ENCODE peak calls at places on chromosomes 12 and 14, in nine cellular contexts. B is right cardiac atrium; I is aorta; P is OCI-LY7; G is left ventricle myocardium inferior; Q is uterus; O is fibroblast of lung; Y is CD8-positive, alpha-beta T cell; S is cardiac muscle cell. Z is an unnamed sample.

GRCh38 chr14:55701638-55702037 is 121.6 kb downstream of the KTN1 start:
- DNase-seq in G (no peak), B (no peak), Q (no peak), I (no peak), S (no peak), O (peak; percentile 82), P (no peak), Y (no peak), Z (no peak)

GRCh38 chr12:90589966-90590365 is 365.0 kb downstream of the CCER1 start:
- DNase-seq in Q (no peak), O (no peak), P (no peak), Y (no peak), B (no peak), S (no peak), I (no peak), G (no peak), Z (no peak)

GRCh38 chr14:50839696-50840095 is 8.7 kb upstream of the NIN start:
- DNase-seq in Y (no peak), G (no peak), O (no peak), B (no peak), P (no peak), Q (no peak), S (no peak), I (no peak), Z (no peak)

GRCh38 chr12:28568083-28568482 is 377.8 kb downstream of the CCDC91 start:
- DNase-seq in Y (no peak), O (peak; percentile 94), Q (peak; percentile 30), S (peak; percentile 63), I (peak; percentile 50), B (no peak), P (no peak), G (no peak), Z (peak; percentile 33)

GRCh38 chr12:70756791-70757190 is 119.6 kb upstream of the PTPRB start:
- DNase-seq in Q (no peak), O (no peak), G (no peak), B (no peak), I (no peak), Y (no peak), S (no peak), P (no peak), Z (no peak)

GRCh38 chr12:79926951-79927350 is 7.9 kb downstream of the PPP1R12A start:
- DNase-seq in Q (no peak), O (no peak), Y (no peak), P (no peak), G (no peak), I (no peak), B (no peak), S (no peak), Z (no peak)

GRCh38 chr12:111645433-111645832 is 40.3 kb downstream of the BRAP start:
- DNase-seq in G (no peak), O (peak; percentile 91), Q (no peak), B (no peak), P (no peak), Y (no peak), I (no peak), S (no peak), Z (no peak)

GRCh38 chr12:31687101-31687527 is 27.6 kb downstream of the ETFBKMT start:
- DNase-seq in I (no peak), Y (no peak), O (no peak), S (no peak), Q (no peak), G (no peak), P (peak; percentile 88), B (no peak), Z (no peak)

GRCh38 chr12:112782921-112783320 is 8.6 kb upstream of the RPH3A start:
- DNase-seq in Y (no peak), I (no peak), B (no peak), O (no peak), S (no peak), P (no peak), G (no peak), Q (no peak), Z (no peak)

GRCh38 chr14:68944162-68944561 is 34.9 kb downstream of the ACTN1 start:
- DNase-seq in Q (no peak), P (no peak), G (no peak), B (peak; percentile 59), O (no peak), I (no peak), S (no peak), Y (no peak), Z (no peak)

GRCh38 chr14:37150414-37150813 is 22.0 kb downstream of the SLC25A21 start:
- DNase-seq in O (peak; percentile 34), G (no peak), S (peak; percentile 44), P (peak; percentile 40), Q (no peak), B (no peak), I (no peak), Y (no peak), Z (no peak)

GRCh38 chr14:102923201-102923919 is 897 bp downstream of the AMN start:
- DNase-seq in P (no peak), G (no peak), O (no peak), B (no peak), I (no peak), Q (no peak), S (no peak), Y (no peak), Z (no peak)

GRCh38 chr14:30005114-30005698 is 77.6 kb upstream of the PRKD1 start:
- DNase-seq in G (no peak), I (no peak), S (peak; percentile 86), P (no peak), Q (no peak), O (peak; percentile 69), B (no peak), Y (no peak), Z (no peak)

GRCh38 chr12:120500577-120500976 is 4.7 kb downstream of the DYNLL1 start:
- DNase-seq in I (no peak), G (no peak), B (no peak), S (peak; percentile 19), O (no peak), P (no peak), Q (no peak), Y (no peak), Z (no peak)

GRCh38 chr14:77641534-77642341 is 25.3 kb upstream of the SPTLC2 start:
- DNase-seq in Q (peak; percentile 75), Y (peak; percentile 56), O (peak; percentile 47), S (peak; percentile 89), P (no peak), G (peak; percentile 83), I (peak; percentile 92), B (peak; percentile 92), Z (peak; percentile 83)

GRCh38 chr12:128009108-128009507 is 257.9 kb upstream of the TMEM132C start:
- DNase-seq in I (no peak), Q (no peak), G (no peak), S (no peak), P (no peak), O (no peak), Y (no peak), B (no peak), Z (no peak)

DNA sequence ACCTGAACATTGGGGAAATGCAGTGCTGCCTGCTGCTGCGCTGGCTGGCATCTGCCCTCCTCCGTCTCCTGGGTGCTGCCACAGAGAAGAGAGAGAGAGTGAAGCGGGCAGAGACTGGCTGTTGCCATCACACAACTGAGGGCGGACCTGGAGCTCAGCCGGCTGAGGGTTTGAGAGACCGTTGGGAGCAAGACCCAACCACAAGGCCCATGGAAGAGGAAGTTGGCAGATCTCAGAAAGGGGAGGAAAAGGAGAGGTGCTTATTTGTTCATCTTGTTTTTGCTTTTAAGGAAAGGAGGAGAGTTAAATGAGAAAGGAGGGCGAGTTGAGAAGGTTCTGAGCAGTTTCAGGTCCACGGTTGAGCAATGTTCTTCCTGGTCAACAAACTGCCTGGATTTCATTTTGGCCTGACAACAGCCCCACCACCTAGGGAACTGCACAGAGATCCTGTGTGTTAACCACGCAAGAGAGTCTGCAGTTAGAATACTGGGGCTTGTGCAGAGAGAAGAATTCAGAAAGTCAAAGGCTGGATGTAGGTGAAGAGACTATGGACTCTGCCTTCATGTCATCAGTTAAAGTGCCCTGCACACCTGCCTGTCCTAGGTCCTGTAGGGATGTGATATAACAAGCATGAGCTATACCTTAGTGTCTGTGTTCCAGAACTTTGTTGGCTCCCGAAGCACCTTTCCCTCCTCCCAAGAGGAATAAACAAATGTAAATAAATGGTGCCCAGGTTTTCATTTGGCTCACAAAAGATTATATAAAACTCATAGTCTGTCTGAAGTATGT is 124.6 kb downstream of the ETV6 start:
- DNase-seq in Y (no peak), B (peak; percentile 52), I (peak; percentile 81), P (no peak), S (no peak), G (no peak), O (no peak), Q (no peak), Z (no peak)
- H3K27ac ChIP-seq in Y (no peak overlapping the region), B (no peak overlapping the region), I (peak overlapping the region; percentile 49), P (no peak overlapping the region), S (no peak overlapping the region), G (no peak overlapping the region), O (no peak overlapping the region), Q (no peak overlapping the region), Z (no peak overlapping the region)

GRCh38 chr14:53378142-53378541 is 225.0 kb upstream of the DDHD1 start:
- DNase-seq in S (no peak), P (no peak), Q (no peak), I (no peak), G (no peak), Y (no peak), B (no peak), O (no peak), Z (no peak)
- H3K4me1 ChIP-seq in S (no peaks in the 10 kb centered on the region), P (no peaks in the 10 kb centered on the region), Q (no peaks in the 10 kb centered on the region), I (no peaks in the 10 kb centered on the region), G (peaks cover 9% of the 10 kb centered on the region), Y (no peaks in the 10 kb centered on the region), B (no peaks in the 10 kb centered on the region), O (no peaks in the 10 kb centered on the region), Z (no peaks in the 10 kb centered on the region)

GRCh38 chr12:43551971-43552559 is at the start of gene ADAMTS20:
- DNase-seq in G (no peak), Y (no peak), S (peak; percentile 4), Q (no peak), P (no peak), I (no peak), O (peak; percentile 15), B (peak; percentile 25), Z (no peak)
- H3K4me3 ChIP-seq in G (peak within 1 kb of the TSS; percentile 14), Y (no peak within 1 kb of the TSS), S (peak within 1 kb of the TSS; percentile 36), Q (no peak within 1 kb of the TSS), P (no peak within 1 kb of the TSS), I (no peak within 1 kb of the TSS), O (peak within 1 kb of the TSS; percentile 6), B (no peak within 1 kb of the TSS), Z (peak within 1 kb of the TSS; percentile 46)

DNA sequence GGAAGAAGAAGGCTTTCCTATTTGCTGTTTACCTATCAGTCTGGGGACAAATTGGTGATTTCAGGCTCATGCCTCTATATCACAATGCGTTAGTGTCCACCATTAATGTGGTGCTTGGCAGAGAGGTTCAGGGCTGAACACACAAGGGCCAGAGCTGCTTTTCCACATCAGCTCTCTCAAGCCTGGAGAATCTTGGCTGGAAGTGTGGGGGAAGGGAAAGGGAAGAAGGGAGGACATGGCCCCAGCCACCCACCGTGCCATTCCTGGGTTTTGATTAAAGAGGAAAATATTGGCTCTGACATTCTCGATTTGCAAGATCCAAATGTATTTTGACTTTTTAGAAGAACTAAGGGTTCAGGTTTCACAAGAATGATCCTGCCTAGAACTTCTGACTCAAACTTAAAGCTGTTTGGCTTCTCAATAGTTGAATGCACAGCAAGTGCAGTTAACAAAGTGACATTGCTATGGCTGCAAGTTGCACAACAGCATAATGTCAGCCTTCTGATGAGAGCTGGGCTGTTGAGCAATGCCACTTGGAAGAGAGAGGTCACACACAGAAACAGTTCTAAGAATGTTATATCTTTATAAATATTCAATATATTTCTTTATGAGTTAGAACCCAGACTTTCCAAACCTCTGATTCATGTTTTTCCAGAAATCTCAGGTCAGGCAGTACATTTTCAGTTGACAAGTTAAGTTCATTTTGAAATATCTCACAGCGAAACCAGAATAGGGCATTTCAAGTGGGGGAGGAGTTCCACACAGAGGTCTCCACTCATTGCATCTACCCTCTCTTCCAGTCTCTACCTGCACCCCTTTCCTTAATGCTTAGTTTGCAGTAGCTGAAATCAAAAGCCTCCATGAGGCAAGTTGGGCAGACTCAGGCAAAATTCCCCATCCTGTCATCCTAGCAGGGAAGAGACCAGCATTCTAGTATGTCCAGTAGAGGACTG is 25.3 kb downstream of the IGF1 start:
- DNase-seq in S (peak; percentile 51), G (no peak), O (peak; percentile 14), B (no peak), P (no peak), Y (no peak), Q (peak; percentile 76), I (no peak), Z (no peak)
- H3K27ac ChIP-seq in S (no peak overlapping the region), G (peak overlapping the region; percentile 54), O (no peak overlapping the region), B (peak overlapping the region; percentile 48), P (no peak overlapping the region), Y (no peak overlapping the region), Q (peak overlapping the region; percentile 56), I (no peak overlapping the region), Z (no peak overlapping the region)